ENCODE peak calls at places on chromosomes 7 and 10, in five cellular contexts. H, A, I, K and E are unnamed samples.
A peak's percentile ranks its signal among the peaks of the same experiment; 100 is the strongest.

GRCh38 chr10:11856089-11856488 is 32.9 kb downstream of the PROSER2 start:
- DNase-seq in H (no peak), A (no peak), I (no peak), K (no peak), E (no peak)

GRCh38 chr7:55178863-55179773 is 160.3 kb downstream of the EGFR start:
- DNase-seq in H (no peak), A (no peak), I (no peak), K (no peak), E (no peak)

GRCh38 chr10:132764108-132764507 is 21.8 kb downstream of the NKX6-2 start:
- DNase-seq in H (no peak), A (no peak), I (no peak), K (peak; percentile 11), E (no peak)

GRCh38 chr7:27180431-27181175 is 4.4 kb downstream of the HOXA11 start:
- DNase-seq in H (no peak), A (no peak), I (no peak), K (no peak), E (no peak)

GRCh38 chr7:47453093-47454056 is 128.5 kb downstream of the TNS3 start:
- DNase-seq in H (peak; percentile 90), A (peak; percentile 98), I (no peak), K (peak; percentile 93), E (no peak)

GRCh38 chr10:125283831-125284614 is 123.7 kb upstream of the CTBP2 start:
- DNase-seq in H (no peak), A (no peak), I (no peak), K (no peak), E (no peak)

GRCh38 chr7:37455081-37455480 is 6.4 kb upstream of the ELMO1 start:
- DNase-seq in H (no peak), A (no peak), I (no peak), K (no peak), E (no peak)

GRCh38 chr7:134886353-134887057 is 99.8 kb upstream of the AGBL3 start:
- DNase-seq in H (peak; percentile 87), A (peak; percentile 86), I (no peak), K (peak; percentile 62), E (no peak)

DNA sequence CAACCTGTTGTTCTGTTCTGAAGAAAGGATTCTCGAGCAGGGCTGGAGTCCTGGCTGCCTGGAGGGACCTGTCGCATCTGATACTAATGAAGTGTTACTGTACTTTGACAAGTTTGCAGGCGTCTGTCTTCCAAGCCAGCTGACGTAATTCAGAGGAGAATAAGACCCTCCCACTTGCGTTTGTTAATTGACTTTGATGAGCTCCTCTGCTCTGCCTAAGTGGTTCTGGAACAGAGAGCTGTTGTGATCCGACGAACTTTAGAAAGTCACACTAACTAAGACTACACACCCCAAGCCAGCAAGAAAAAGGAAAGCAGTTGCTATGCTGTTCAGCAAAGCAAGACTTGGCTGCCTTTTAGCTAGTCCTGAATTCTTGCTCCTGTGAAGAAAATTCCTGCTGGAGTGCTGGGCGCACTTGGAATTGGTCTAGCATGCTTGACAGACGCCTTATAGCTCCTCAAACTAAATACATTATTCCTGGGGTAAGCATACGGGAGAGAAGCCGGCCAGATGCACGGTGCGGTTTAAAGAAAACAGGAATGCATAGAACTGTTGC is 200.3 kb downstream of the CACNB2 start:
- DNase-seq in H (peak; percentile 41), A (no peak), I (peak; percentile 3), K (no peak), E (no peak)
- H3K4me3 ChIP-seq in H (peak overlapping the region; percentile 42), A (peak overlapping the region; percentile 78), I (no peak overlapping the region), K (no peak overlapping the region), E (no peak overlapping the region)

GRCh38 chr7:80088705-80089104 is 45.9 kb upstream of the GNAI1 start:
- DNase-seq in H (peak; percentile 16), A (peak; percentile 89), I (no peak), K (no peak), E (no peak)
- H2AFZ ChIP-seq in H (no peak overlapping the region), A (no peak overlapping the region), I (no peak overlapping the region), K (no peak overlapping the region), E (no peak overlapping the region)

GRCh38 chr7:131649879-131650278 is 93.5 kb upstream of the PODXL start:
- DNase-seq in H (no peak), A (no peak), I (no peak), K (no peak), E (no peak)
- H3K27ac ChIP-seq in H (no peak overlapping the region), A (no peak overlapping the region), I (no peak overlapping the region), K (no peak overlapping the region), E (no peak overlapping the region)

GRCh38 chr10:127196955-127197432 is 603 bp upstream of the INSYN2A start:
- DNase-seq in H (no peak), A (no peak), I (no peak), K (no peak), E (no peak)
- H3K4me3 ChIP-seq in H (peak overlapping the region; percentile 57), A (peak overlapping the region; percentile 71), I (peak overlapping the region; percentile 62), K (no peak overlapping the region), E (peak overlapping the region; percentile 30)

DNA sequence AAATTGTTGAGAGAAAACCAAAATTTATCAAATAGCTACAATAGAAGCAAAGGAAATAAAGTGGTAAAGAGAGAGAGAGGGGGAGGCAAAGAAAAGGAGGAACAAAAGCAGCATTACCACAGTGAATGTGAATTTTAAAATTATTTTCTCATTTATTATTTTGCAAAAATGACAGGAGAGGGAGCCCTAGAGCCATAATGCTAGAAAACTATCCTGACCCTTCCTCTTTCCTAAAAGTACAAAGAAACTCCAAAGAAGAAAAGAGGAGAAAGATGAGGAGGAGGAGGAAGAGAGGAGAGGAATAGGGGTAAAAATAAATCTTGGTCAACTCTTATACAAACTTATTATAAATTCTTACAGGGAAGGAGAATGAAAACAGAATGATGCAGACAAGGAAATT is 921.5 kb downstream of the NRG3 start:
- DNase-seq in H (peak; percentile 23), A (peak; percentile 13), I (no peak), K (no peak), E (no peak)
- H2AFZ ChIP-seq in H (peak overlapping the region; percentile 18), A (no peak overlapping the region), I (no peak overlapping the region), K (no peak overlapping the region), E (no peak overlapping the region)

GRCh38 chr7:100190059-100190711 is 12.5 kb downstream of the STAG3 start:
- DNase-seq in H (peak; percentile 18), A (peak; percentile 51), I (no peak), K (peak; percentile 55), E (no peak)
- H3K27ac ChIP-seq in H (no peak overlapping the region), A (no peak overlapping the region), I (no peak overlapping the region), K (no peak overlapping the region), E (no peak overlapping the region)

DNA sequence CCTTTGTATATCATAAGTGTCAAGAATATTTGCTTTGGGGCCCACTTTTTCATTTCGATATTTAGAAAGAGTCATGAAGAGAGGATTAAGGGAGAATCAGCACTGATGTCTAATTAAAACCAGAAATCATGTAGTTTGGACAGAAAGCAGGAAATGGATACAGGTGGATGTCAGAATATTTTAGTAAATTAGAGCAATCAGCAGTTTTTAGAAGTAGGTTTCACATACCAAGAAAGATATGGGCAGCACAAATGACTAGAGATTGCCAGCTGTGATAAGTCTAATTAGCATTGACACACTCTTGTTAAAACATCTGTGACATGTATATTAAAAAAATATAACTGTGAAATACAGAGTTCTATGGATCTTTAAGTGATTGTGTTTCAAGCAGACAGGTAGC is 180.8 kb upstream of the POM121L12 start:
- DNase-seq in H (no peak), A (no peak), I (no peak), K (no peak), E (no peak)
- H3K4me3 ChIP-seq in H (no peak overlapping the region), A (no peak overlapping the region), I (no peak overlapping the region), K (no peak overlapping the region), E (no peak overlapping the region)

DNA sequence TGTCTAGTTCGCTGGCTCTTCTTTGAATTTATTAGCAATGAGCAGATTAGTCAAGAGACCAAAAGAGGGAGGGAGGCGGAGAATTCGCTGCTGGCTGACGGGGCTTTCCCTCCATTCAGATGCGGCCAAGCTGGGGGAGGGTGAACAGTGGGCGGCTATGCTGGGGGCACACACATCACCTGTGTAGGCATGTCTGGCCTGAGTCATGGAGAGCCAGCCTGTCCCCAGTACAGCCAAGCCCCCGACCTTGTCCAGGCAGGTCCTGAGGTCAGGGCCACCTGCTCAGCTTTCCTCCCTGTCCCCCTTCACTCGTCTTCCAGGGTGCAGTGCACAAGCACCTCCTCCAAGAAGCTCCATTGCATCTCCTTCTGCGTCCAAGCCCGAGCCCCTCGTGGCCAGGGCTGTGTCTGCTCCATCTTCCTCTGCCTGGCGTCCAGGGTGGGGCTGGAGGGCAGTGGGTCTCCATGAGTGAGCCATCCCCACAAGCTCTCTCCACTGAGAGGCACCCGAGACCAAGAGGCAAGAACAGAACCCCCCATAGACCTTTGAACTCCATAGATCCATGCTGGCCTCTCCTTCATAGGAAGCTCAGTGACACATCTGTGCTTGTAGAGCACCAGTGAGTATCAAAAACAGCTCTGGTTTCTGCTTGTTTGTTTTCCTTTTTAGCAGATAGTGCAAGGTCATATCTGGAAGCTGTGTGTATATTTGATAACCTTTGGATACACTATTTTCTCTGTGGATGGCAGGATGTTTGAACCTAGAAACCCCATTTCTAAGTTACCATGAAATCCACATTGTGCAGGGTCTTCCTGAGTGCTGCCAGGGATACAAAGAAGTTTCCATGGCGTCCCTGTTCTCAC is 1.9 kb upstream of the DEPP1 start:
- DNase-seq in H (no peak), A (no peak), I (no peak), K (no peak), E (no peak)
- H2AFZ ChIP-seq in H (no peak overlapping the region), A (no peak overlapping the region), I (no peak overlapping the region), K (peak overlapping the region; percentile 60), E (peak overlapping the region; percentile 80)

GRCh38 chr10:48653944-48654698 is 30.6 kb upstream of the WDFY4 start:
- DNase-seq in H (no peak), A (no peak), I (no peak), K (no peak), E (no peak)
- H3K27ac ChIP-seq in H (no peak overlapping the region), A (no peak overlapping the region), I (no peak overlapping the region), K (no peak overlapping the region), E (no peak overlapping the region)

GRCh38 chr10:116382290-116382689 is 45.4 kb upstream of the PNLIPRP3 start:
- DNase-seq in H (no peak), A (no peak), I (no peak), K (no peak), E (no peak)
- H3K4me3 ChIP-seq in H (no peak overlapping the region), A (no peak overlapping the region), I (no peak overlapping the region), K (no peak overlapping the region), E (no peak overlapping the region)